ENCODE peak calls at places on chromosomes 5 and 9, in four cellular contexts. E is body of pancreas, L is tibial nerve, X is HepG2. S is an unnamed sample.
A peak's percentile ranks its signal among the peaks of the same experiment; 100 is the strongest.

GRCh38 chr9:130518943-130519772 is 60.2 kb upstream of the FUBP3 start:
- DNase-seq in L (no peak), X (no peak), E (no peak), S (no peak)

GRCh38 chr5:1314564-1314982 is 19.7 kb upstream of the TERT start:
- DNase-seq in E (no peak), X (no peak), L (no peak), S (no peak)

GRCh38 chr9:81375461-81376100 is 313.8 kb downstream of the TLE1 start:
- DNase-seq in X (no peak), L (no peak), E (no peak), S (no peak)

GRCh38 chr9:134811673-134812668 is 68.6 kb upstream of the FCN2 start:
- DNase-seq in E (no peak), L (no peak), X (no peak), S (no peak)

GRCh38 chr9:11356101-11356500 is 743.3 kb upstream of the PTPRD start:
- DNase-seq in X (no peak), L (no peak), E (no peak), S (no peak)

GRCh38 chr5:178222292-178222691 is 10.3 kb downstream of the PHYKPL start:
- DNase-seq in X (no peak), E (no peak), L (no peak), S (no peak)

GRCh38 chr5:1744393-1745189 is 55.0 kb downstream of the MRPL36 start:
- DNase-seq in X (no peak), L (no peak), E (no peak), S (no peak)

GRCh38 chr9:3664044-3664443 is 138.2 kb upstream of the RFX3 start:
- DNase-seq in L (no peak), X (no peak), E (no peak), S (no peak)

GRCh38 chr9:26746357-26747072 is 146.1 kb downstream of the CAAP1 start:
- DNase-seq in E (no peak), L (no peak), X (peak; percentile 70), S (no peak)

GRCh38 chr5:32522429-32523143 is 62.8 kb upstream of the SUB1 start:
- DNase-seq in E (peak; percentile 69), L (peak; percentile 20), X (no peak), S (no peak)

GRCh38 chr5:76114192-76114795 is 31.1 kb downstream of the SV2C start:
- DNase-seq in X (no peak), E (peak; percentile 25), L (no peak), S (no peak)
- TF ChIP-seq POLR2A in X (no peak), E (no peak), L (no peak), S (no peak)

DNA sequence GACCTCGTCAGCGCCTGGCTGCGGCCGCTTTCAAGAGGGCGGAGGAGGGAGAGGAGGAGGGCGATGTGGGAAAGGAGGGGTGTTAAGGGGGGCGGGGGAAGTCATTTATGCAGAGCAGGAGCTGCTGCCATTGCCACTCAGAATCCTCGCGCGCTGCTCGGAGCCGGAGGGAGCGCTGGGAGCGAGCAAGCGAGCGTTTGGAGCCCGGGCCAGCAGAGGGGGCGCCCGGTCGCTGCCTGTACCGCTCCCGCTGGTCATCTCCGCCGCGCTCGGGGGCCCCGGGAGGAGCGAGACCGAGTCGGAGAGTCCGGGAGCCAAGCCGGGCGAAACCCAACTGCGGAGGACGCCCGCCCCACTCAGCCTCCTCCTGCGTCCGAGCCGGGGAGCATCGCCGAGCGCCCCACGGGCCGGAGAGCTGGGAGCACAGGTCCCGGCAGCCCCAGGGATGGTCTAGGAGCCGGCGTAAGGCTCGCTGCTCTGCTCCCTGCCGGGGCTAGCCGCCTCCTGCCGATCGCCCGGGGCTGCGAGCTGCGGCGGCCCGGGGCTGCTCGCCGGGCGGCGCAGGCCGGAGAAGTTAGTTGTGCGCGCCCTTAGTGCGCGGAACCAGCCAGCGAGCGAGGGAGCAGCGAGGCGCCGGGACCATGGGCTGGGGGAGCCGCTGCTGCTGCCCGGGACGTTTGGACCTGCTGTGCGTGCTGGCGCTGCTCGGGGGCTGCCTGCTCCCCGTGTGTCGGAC is at the start of gene PCSK5:
- DNase-seq in E (peak; percentile 95), L (peak; percentile 83), X (peak; percentile 58), S (peak; percentile 71)
- TF ChIP-seq POLR2A in E (peak; percentile 96), L (peak; percentile 87), X (no peak), S (no peak)

DNA sequence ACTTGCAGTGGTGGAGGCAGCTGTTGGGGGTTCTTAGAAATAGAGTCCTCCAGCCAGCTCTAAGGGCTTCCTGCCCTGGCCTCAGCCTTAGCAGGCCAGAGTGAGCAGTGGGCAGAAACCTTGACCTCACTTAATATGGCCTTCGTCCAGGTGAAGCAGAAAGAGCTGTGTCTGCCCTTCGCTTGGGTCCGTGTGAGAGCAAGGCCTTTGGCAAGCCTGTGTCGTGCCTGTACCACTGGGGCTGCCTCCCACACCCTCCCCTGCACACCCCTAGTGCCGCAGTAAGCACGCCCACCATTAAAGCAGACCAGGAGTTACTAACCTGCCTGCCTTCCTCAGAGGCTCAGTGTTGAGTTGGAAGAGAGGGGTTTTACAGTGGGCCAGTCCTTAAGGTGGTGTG is 13.6 kb downstream of the ARPC5L start:
- DNase-seq in X (no peak), E (no peak), L (no peak), S (no peak)
- TF ChIP-seq POLR2A in X (no peak), E (no peak), L (no peak), S (no peak)

GRCh38 chr5:56910123-56910951 is 941 bp downstream of the SETD9 start:
- DNase-seq in E (peak; percentile 49), X (peak; percentile 61), L (no peak), S (peak; percentile 79)
- TF ChIP-seq POLR2A in E (peak; percentile 95), X (no peak), L (no peak), S (peak; percentile 94)

GRCh38 chr5:17990168-17990567 is 355.9 kb downstream of the TAF11L14 start:
- DNase-seq in X (no peak), L (no peak), E (no peak), S (no peak)

GRCh38 chr5:17992296-17992695 is 358.0 kb downstream of the TAF11L14 start:
- DNase-seq in L (no peak), X (no peak), E (no peak), S (no peak)

GRCh38 chr5:17991775-17992174 is 357.5 kb downstream of the TAF11L14 start:
- DNase-seq in L (no peak), X (no peak), E (no peak), S (no peak)

GRCh38 chr5:17989567-17989966 is 355.3 kb downstream of the TAF11L14 start:
- DNase-seq in L (no peak), E (no peak), X (no peak), S (no peak)
- TF ChIP-seq POLR2A in L (no peak), E (no peak), X (no peak), S (no peak)

GRCh38 chr9:87796232-87796631 is 70.3 kb downstream of the CTSL start:
- DNase-seq in X (no peak), E (no peak), L (no peak), S (no peak)

GRCh38 chr9:87798276-87798833 is 72.4 kb downstream of the CTSL start:
- DNase-seq in L (no peak), E (no peak), X (no peak), S (no peak)

GRCh38 chr9:87800456-87800855 is 74.5 kb downstream of the CTSL start:
- DNase-seq in L (no peak), X (no peak), E (no peak), S (no peak)

GRCh38 chr9:87801013-87801412 is 75.1 kb downstream of the CTSL start:
- DNase-seq in E (no peak), X (no peak), L (no peak), S (no peak)

DNA sequence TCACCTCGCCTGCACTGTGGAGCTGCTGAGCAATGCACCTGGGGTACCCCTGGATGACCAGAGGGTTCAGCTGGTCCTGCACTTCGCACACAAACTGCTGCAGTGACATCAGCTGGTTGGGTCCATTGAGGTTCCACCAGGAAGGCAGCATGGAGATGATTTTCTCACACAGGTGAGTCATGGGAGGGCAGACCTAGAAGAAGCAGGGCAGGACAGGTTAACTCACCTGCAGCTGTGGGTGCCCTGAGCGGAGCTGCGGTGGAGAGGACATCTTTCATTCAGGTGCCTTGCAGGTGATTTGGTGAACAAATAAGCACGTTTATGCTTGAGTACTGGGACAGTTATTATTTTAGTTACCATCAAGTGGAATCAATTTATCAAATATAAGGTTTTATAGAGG is 73.6 kb downstream of the CTSL start:
- DNase-seq in E (no peak), L (no peak), X (no peak), S (no peak)
- TF ChIP-seq POLR2A in E (no peak), L (no peak), X (no peak), S (no peak)

DNA sequence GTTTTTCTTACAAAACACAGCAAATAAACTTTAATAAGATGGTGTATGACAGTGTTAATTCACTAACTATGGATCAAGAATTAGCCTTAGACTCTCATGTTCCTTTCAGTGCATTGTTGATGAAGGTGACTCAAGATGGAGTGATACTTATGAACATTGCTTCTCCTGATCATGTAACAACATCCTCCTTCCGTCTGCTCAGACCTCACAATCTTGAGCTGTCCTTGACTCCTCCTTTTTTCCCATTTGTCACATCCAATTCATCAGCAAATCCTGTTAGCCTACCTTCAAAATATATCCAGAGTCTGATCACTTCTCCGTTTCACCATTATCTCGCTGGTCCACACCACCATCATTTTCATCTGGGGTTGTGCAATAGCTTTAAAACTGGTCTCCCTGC is 9.2 kb upstream of the SEMA6A start:
- DNase-seq in L (no peak), E (no peak), X (no peak), S (no peak)
- TF ChIP-seq POLR2A in L (no peak), E (no peak), X (no peak), S (no peak)

DNA sequence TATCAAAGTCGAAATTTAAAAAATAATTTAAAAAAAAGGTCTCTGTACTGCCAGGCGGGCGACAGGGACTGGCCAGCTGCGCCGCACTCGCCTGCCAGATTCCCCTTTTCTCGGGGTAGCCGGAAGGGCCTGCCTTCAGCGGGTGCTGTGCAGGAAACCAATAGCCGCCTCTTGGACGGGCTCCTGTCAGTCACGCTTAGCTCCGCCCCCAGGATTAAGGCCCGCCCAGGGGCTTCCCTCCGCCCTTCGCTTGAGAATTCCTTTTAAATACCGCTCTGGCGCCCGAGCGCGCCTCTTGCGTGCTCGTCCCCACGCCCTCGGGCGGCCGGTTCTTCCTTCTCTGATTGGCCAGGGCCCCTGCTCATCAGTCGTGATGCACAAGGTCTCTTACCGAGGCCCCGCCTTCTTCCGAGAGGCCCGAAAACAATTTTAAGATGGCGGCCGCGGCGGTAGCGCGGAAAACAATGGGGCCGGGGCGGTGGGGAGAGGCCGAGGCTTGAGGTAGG is at the start of gene MAML1:
- DNase-seq in X (peak; percentile 99), E (peak; percentile 100), L (peak; percentile 100), S (peak; percentile 100)
- TF ChIP-seq POLR2A in X (peak; percentile 61), E (peak; percentile 70), L (peak; percentile 90), S (peak; percentile 81)